ENCODE peak calls at places on chromosomes 2 and 18, in four cellular contexts. O is stimulated activated naive CD8-positive, alpha-beta T cell treated with anti-CD3 and anti-CD28 coated beads, Interleukin-15, Interleukin-2, amounts not matched to agents 100 U/mL and 50 U/mL, for 24 hours; E is ovary; D is activated gamma-delta T cell. L is an unnamed sample.

GRCh38 chr2:38216886-38217285 is 140.9 kb upstream of the CYP1B1 start:
- DNase-seq in O (no peak), E (no peak), D (no peak), L (no peak)

GRCh38 chr2:113992090-113992489 is 102.2 kb downstream of the ACTR3 start:
- DNase-seq in O (no peak), E (no peak), D (no peak), L (no peak)

GRCh38 chr2:110679337-110679707 is 1.5 kb upstream of the BUB1 start:
- DNase-seq in O (no peak), E (peak; percentile 58), D (no peak), L (no peak)

GRCh38 chr2:112623913-112624777 is 21.6 kb upstream of the SLC20A1 start:
- DNase-seq in O (peak; percentile 74), E (no peak), D (peak; percentile 9), L (no peak)

GRCh38 chr2:221448857-221449390 is 123.2 kb downstream of the EPHA4 start:
- DNase-seq in O (no peak), E (no peak), D (no peak), L (no peak)

GRCh38 chr2:96402591-96402990 is 67.0 kb downstream of the NCAPH start:
- DNase-seq in O (no peak), E (no peak), D (no peak), L (no peak)

GRCh38 chr18:80190311-80190710 is 57.0 kb downstream of the PARD6G start:
- DNase-seq in O (no peak), E (no peak), D (no peak), L (no peak)

GRCh38 chr2:42486145-42486906 is 7.5 kb downstream of the KCNG3 start:
- DNase-seq in O (no peak), E (no peak), D (no peak), L (no peak)

GRCh38 chr18:22753130-22753831 is 179.8 kb upstream of the RBBP8 start:
- DNase-seq in O (no peak), E (no peak), D (no peak), L (no peak)

GRCh38 chr2:55338268-55338667 is 69.2 kb upstream of the MTIF2 start:
- DNase-seq in O (no peak), E (no peak), D (no peak), L (no peak)

GRCh38 chr2:147351789-147352188 is 493.0 kb upstream of the ACVR2A start:
- DNase-seq in O (no peak), E (no peak), D (no peak), L (no peak)

GRCh38 chr2:71606244-71606643 is 152.9 kb downstream of the DYSF start:
- DNase-seq in O (no peak), E (no peak), D (no peak), L (no peak)

GRCh38 chr2:99659874-99660273 is 170.1 kb upstream of the REV1 start:
- DNase-seq in O (no peak), E (no peak), D (no peak), L (no peak)

GRCh38 chr2:85628658-85629057 is 12.7 kb downstream of the USP39 start:
- DNase-seq in O (no peak), E (no peak), D (no peak), L (no peak)

GRCh38 chr2:231181848-231182247 is 16.6 kb upstream of the ARMC9 start:
- DNase-seq in O (no peak), E (no peak), D (no peak), L (no peak)

GRCh38 chr2:62197017-62197586 is 1.2 kb downstream of the B3GNT2 start:
- DNase-seq in O (peak; percentile 55), E (peak; percentile 46), D (peak; percentile 12), L (no peak)

GRCh38 chr2:159140070-159140774 is 146.3 kb downstream of the WDSUB1 start:
- DNase-seq in O (no peak), E (no peak), D (no peak), L (no peak)

GRCh38 chr2:10457846-10458563 is 9.9 kb upstream of the ODC1 start:
- DNase-seq in O (no peak), E (peak; percentile 53), D (no peak), L (no peak)

GRCh38 chr18:48767090-48767670 is 183.6 kb downstream of the SMAD7 start:
- DNase-seq in O (no peak), E (no peak), D (no peak), L (no peak)

GRCh38 chr18:51100371-51101000 is 70.5 kb downstream of the SMAD4 start:
- DNase-seq in O (no peak), E (no peak), D (no peak), L (no peak)

GRCh38 chr18:8375899-8376512 is 233.2 kb upstream of the RAB12 start:
- DNase-seq in O (no peak), E (no peak), D (no peak), L (no peak)

GRCh38 chr2:216159646-216160045 is 50.5 kb downstream of the XRCC5 start:
- DNase-seq in O (no peak), E (no peak), D (no peak), L (no peak)

GRCh38 chr2:239285071-239285931 is 115.5 kb downstream of the HDAC4 start:
- DNase-seq in O (peak; percentile 47), E (peak; percentile 43), D (no peak), L (no peak)

GRCh38 chr2:205865794-205866490 is 183.6 kb downstream of the NRP2 start:
- DNase-seq in O (no peak), E (no peak), D (no peak), L (no peak)

GRCh38 chr2:235745597-235745996 is 251.8 kb downstream of the AGAP1 start:
- DNase-seq in O (no peak), E (no peak), D (no peak), L (no peak)

GRCh38 chr2:227908266-227909054 is 37.0 kb downstream of the DAW1 start:
- DNase-seq in O (no peak), E (no peak), D (no peak), L (no peak)

GRCh38 chr2:203878060-203878459 is 10.5 kb downstream of the CTLA4 start:
- DNase-seq in O (no peak), E (no peak), D (no peak), L (no peak)

GRCh38 chr2:228927028-228928010 is 343.8 kb downstream of the PID1 start:
- DNase-seq in O (no peak), E (no peak), D (no peak), L (no peak)

GRCh38 chr2:20933692-20934091 is 110.2 kb downstream of the APOB start:
- DNase-seq in O (no peak), E (no peak), D (no peak), L (no peak)

GRCh38 chr2:149125031-149125725 is 86.7 kb downstream of the LYPD6B start:
- DNase-seq in O (no peak), E (no peak), D (no peak), L (no peak)

GRCh38 chr18:77100751-77101355 is 31.7 kb downstream of the MBP start:
- DNase-seq in O (peak; percentile 42), E (no peak), D (peak; percentile 14), L (no peak)

GRCh38 chr18:23231340-23232021 is 96.2 kb downstream of the CABLES1 start:
- DNase-seq in O (peak; percentile 71), E (no peak), D (peak; percentile 21), L (peak; percentile 24)

GRCh38 chr2:229098810-229099209 is 172.3 kb downstream of the PID1 start:
- DNase-seq in O (no peak), E (no peak), D (no peak), L (no peak)

GRCh38 chr18:13725566-13726227 is 661 bp downstream of the FAM210A start:
- DNase-seq in O (no peak), E (no peak), D (no peak), L (no peak)

GRCh38 chr2:62216616-62217015 is 20.7 kb downstream of the B3GNT2 start:
- DNase-seq in O (no peak), E (no peak), D (no peak), L (no peak)

GRCh38 chr2:46818141-46818552 is 97.5 kb downstream of the MCFD2 start:
- DNase-seq in O (no peak), E (peak; percentile 71), D (no peak), L (no peak)

GRCh38 chr2:208072250-208072892 is 47.0 kb upstream of the PLEKHM3 start:
- DNase-seq in O (peak; percentile 62), E (peak; percentile 65), D (no peak), L (peak; percentile 32)

L was measured in anterior cingulate cortex.